ENCODE peak calls at places on chromosomes 11 and 22, in six cellular contexts. P, M, I, S, A and G are unnamed samples. For H3K4me1, the result is how much of the 10 kb centered on the place peaks cover.

GRCh38 chr11:72814831-72815618 is 814 bp downstream of the ATG16L2 start:
- DNase-seq in P (peak), M (no peak), I (peak), S (no peak), A (peak), G (peak)

GRCh38 chr11:19715373-19715772 is 2.7 kb downstream of the NAV2 start:
- DNase-seq in P (no peak), M (no peak), I (peak), S (no peak), A (no peak), G (no peak)

GRCh38 chr11:8019671-8020597 is 32.8 kb downstream of the EIF3F start:
- DNase-seq in P (no peak), M (no peak), I (peak), S (no peak), A (peak), G (no peak)

GRCh38 chr22:27997538-27997937 is 78.5 kb upstream of the PITPNB start:
- DNase-seq in P (no peak), M (no peak), I (peak), S (peak), A (no peak), G (peak)

GRCh38 chr11:18064035-18064434 is 18.0 kb upstream of the TPH1 start:
- DNase-seq in P (no peak), M (no peak), I (no peak), S (no peak), A (no peak), G (no peak)

GRCh38 chr11:16001899-16002426 is 354.4 kb downstream of the SOX6 start:
- DNase-seq in P (no peak), M (peak), I (peak), S (no peak), A (no peak), G (no peak)

GRCh38 chr22:19150482-19151328 is 613 bp upstream of the GSC2 start:
- DNase-seq in P (no peak), M (no peak), I (no peak), S (no peak), A (no peak), G (no peak)

GRCh38 chr22:48106215-48106614 is 1343.8 kb downstream of the TBC1D22A start:
- DNase-seq in P (no peak), M (no peak), I (no peak), S (no peak), A (no peak), G (no peak)

GRCh38 chr11:65215441-65216076 is 33.8 kb downstream of the CAPN1 start:
- DNase-seq in P (no peak), M (peak), I (no peak), S (no peak), A (no peak), G (no peak)

GRCh38 chr11:65212226-65212801 is 30.6 kb downstream of the CAPN1 start:
- DNase-seq in P (peak), M (no peak), I (no peak), S (no peak), A (no peak), G (no peak)

GRCh38 chr11:65214212-65214845 is 32.6 kb downstream of the CAPN1 start:
- DNase-seq in P (no peak), M (peak), I (no peak), S (no peak), A (no peak), G (no peak)

GRCh38 chr11:65211293-65212105 is 29.8 kb downstream of the CAPN1 start:
- DNase-seq in P (no peak), M (no peak), I (no peak), S (no peak), A (no peak), G (no peak)

GRCh38 chr11:65213322-65214211 is 31.8 kb downstream of the CAPN1 start:
- DNase-seq in P (peak), M (peak), I (peak), S (no peak), A (no peak), G (peak)
- TF ChIP-seq POLR2A in P (no peak), M (no peak), I (no peak), S (no peak), A (no peak), G (no peak)

GRCh38 chr22:29006346-29006745 is 55.3 kb downstream of the C22orf31 start:
- DNase-seq in P (no peak), M (no peak), I (no peak), S (no peak), A (no peak), G (no peak)
- H3K4me1 ChIP-seq in P (under half), M (half or more), I (under half), S (under half), A (under half), G (under half)

DNA sequence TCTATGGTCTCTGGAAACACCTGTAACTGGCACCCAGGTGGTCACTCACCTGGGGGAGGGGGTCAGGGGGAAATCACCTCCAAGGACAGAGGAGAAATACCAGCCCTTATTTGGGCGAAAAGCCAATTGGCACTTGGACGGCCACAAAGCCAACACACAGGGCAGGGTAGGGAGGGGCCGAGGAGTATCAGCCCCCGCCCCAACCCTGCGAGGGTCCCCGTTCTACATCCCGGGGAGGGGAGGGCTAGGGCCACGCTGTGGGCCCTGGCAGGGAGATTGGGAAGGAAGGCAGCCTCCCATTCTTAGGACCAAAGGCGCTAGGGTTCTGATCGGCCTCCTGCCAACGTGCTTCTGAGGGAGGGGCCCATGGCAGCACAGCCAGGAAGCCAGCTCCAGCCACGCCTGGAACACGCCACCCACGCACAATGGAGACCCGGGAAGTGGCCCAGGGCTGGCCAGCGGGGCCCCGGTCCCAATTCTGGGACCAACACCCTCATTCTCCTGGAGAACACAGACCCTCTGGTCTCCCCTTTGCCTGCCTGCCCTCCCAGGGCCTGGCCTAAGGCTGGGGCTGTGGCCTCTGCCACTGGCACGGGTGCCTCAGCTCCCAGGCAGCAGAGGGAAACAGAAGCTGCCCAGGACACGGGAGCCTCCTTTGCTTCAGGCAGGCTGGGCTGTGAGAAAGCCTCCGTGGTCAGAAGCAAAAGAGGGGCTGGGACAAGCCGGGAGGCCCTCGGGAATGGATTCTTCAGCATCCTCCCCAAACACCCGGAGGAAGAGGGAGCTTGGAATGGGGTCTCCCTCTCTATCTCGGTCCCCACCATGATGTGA is 7.4 kb downstream of the CBX6 start:
- DNase-seq in P (no peak), M (peak), I (no peak), S (peak), A (peak), G (peak)
- TF ChIP-seq POLR2A in P (no peak), M (no peak), I (no peak), S (no peak), A (no peak), G (no peak)

DNA sequence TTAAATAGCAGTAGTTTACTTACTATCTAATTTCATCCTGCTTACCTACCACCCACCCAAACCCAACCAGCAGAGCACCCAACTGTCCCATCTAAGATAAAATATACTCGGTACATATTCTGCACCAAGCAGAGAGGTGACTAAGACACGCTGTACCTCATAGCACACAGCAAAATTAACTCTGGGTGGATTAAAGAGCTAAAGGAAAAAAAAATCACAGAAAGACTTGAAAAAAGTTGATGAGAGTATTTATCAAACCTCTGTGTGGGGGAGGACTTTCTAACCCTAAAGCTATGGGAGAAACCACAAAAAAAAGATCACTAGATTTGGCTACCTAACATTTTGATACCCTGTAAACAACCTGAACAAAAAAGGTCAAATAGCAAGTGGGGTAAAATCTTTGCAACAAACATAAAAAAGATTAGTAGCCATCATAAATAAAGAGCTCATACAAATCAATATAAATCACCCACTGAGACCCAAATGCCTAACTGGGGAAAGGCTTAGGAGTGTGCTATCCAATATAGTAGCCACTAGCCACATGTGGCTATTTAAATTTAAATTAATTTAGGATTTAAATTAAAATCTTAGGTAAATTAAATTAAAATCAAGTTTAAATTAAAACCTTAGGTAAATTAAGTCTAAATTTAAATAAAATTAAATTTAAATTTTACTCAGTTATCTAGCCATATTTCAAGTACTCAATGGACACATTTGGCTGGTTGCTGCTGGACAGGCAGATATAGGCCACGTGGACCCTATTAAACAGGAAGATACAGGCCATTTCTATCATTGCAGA is 25.6 kb upstream of the CD5 start:
- DNase-seq in P (no peak), M (no peak), I (no peak), S (no peak), A (no peak), G (no peak)
- H3K4me1 ChIP-seq in P (under half), M (under half), I (under half), S (under half), A (under half), G (under half)

GRCh38 chr22:25404923-25405853 is 159.3 kb upstream of the GRK3 start:
- DNase-seq in P (peak), M (peak), I (peak), S (peak), A (peak), G (peak)
- TF ChIP-seq POLR2A in P (no peak), M (no peak), I (peak), S (no peak), A (peak), G (peak)

GRCh38 chr11:61972796-61973602 is 5.6 kb upstream of the FTH1 start:
- DNase-seq in P (no peak), M (no peak), I (peak), S (no peak), A (peak), G (peak)
- H3K4me1 ChIP-seq in P (half or more), M (half or more), I (under half), S (half or more), A (half or more), G (under half)

GRCh38 chr11:126354631-126355323 is 709 bp upstream of the ST3GAL4 start:
- DNase-seq in P (peak), M (no peak), I (no peak), S (no peak), A (no peak), G (no peak)
- TF ChIP-seq POLR2A in P (no peak), M (no peak), I (no peak), S (no peak), A (no peak), G (no peak)

DNA sequence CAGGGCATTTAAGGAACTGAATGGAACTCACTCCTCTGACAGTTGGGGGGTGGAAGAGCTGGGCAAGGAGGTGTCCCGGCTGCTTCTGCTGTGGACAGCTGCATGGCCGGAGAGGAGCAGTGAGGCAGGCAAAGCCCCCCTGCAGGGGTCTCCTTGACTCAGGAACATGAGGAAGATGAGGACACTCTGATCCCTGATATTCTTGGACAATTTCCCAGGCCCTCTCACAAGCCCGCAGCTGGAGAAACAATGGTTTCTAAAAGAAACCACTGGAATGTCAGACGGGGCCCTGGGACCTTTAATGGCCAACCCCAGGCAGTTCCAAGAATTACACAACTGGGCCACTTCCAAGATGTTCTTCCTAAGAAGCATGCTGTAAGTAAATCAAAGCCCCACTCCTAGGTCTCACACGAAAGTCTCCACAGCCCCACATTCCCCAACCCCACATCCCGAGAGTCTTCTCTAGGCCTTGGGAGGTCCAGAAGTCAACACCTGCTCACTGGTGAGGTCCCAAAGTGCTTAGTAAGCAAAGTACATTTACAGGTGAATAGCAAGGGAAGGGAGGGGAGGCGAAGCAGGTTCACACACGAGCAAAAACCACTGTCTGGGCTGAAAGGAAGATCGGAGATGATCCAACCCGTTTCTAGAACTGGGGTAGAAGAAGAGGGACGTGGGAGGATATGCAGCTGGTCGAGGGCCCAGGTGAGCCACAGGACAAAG is 1.0 kb upstream of the CCDC86 start:
- DNase-seq in P (no peak), M (no peak), I (peak), S (peak), A (no peak), G (no peak)
- H3K4me1 ChIP-seq in P (under half), M (half or more), I (under half), S (under half), A (under half), G (under half)

GRCh38 chr11:45804806-45805304 is at the start of gene SLC35C1:
- DNase-seq in P (peak), M (peak), I (peak), S (peak), A (peak), G (peak)
- TF ChIP-seq POLR2A in P (peak), M (no peak), I (peak), S (peak), A (peak), G (peak)